ENCODE peak calls at places on chromosomes 7 and 10, in eight cellular contexts. O is M059J, V is osteocyte, H is RWPE1, A is thoracic aorta, L is SW 1271, B is HCEC 1CT, U is fibroblast of pulmonary artery. T is an unnamed sample.

GRCh38 chr7:156703209-156703608 is 62.6 kb downstream of the RNF32 start:
- DNase-seq in O (no peak), V (no peak), H (no peak), A (no peak), L (no peak), B (no peak), U (peak; percentile 12), T (no peak)

GRCh38 chr7:127409629-127410028 is 17.1 kb upstream of the ZNF800 start:
- DNase-seq in O (no peak), V (no peak), H (no peak), A (no peak), L (no peak), B (no peak), U (peak; percentile 8), T (no peak)

GRCh38 chr7:130814753-130815152 is 80.7 kb upstream of the KLF14 start:
- DNase-seq in O (peak; percentile 63), V (no peak), H (no peak), A (no peak), L (no peak), B (peak; percentile 38), U (peak; percentile 55), T (peak; percentile 66)

GRCh38 chr10:50993817-50994251 is 80.5 kb upstream of the PRKG1 start:
- DNase-seq in O (no peak), V (no peak), H (no peak), A (no peak), L (no peak), B (peak; percentile 89), U (peak; percentile 87), T (no peak)

GRCh38 chr10:51918921-51919325 is 219.5 kb upstream of the CSTF2T start:
- DNase-seq in O (no peak), V (no peak), H (no peak), A (no peak), L (no peak), B (no peak), U (no peak), T (no peak)

GRCh38 chr10:35916791-35917190 is 274.7 kb upstream of the FZD8 start:
- DNase-seq in O (peak; percentile 9), V (no peak), H (peak; percentile 15), A (no peak), L (no peak), B (peak; percentile 24), U (no peak), T (no peak)

GRCh38 chr10:80199828-80200227 is 5.5 kb downstream of the ANXA11 start:
- DNase-seq in O (no peak), V (no peak), H (no peak), A (no peak), L (no peak), B (peak; percentile 18), U (peak; percentile 97), T (no peak)

GRCh38 chr10:15719899-15720634 is at the start of gene ITGA8:
- DNase-seq in O (peak; percentile 9), V (no peak), H (no peak), A (no peak), L (no peak), B (peak; percentile 16), U (no peak), T (peak; percentile 15)

GRCh38 chr7:139687980-139688632 is 89.7 kb downstream of the HIPK2 start:
- DNase-seq in O (peak; percentile 67), V (no peak), H (peak; percentile 39), A (no peak), L (no peak), B (peak; percentile 64), U (peak; percentile 62), T (peak; percentile 51)

GRCh38 chr7:6705959-6706665 is 635 bp downstream of the ZNF12 start:
- DNase-seq in O (peak; percentile 43), V (no peak), H (peak; percentile 41), A (no peak), L (no peak), B (peak; percentile 50), U (peak; percentile 35), T (peak; percentile 60)

GRCh38 chr7:141975806-141976523 is 2.4 kb upstream of the TAS2R38 start:
- DNase-seq in O (peak; percentile 74), V (peak; percentile 90), H (peak; percentile 78), A (no peak), L (peak; percentile 28), B (peak; percentile 37), U (peak; percentile 29), T (peak; percentile 82)

GRCh38 chr10:86367339-86367951 is 850 bp upstream of the GRID1 start:
- DNase-seq in O (no peak), V (no peak), H (no peak), A (no peak), L (no peak), B (no peak), U (no peak), T (no peak)

GRCh38 chr7:157585113-157585861 is 248.5 kb downstream of the DNAJB6 start:
- DNase-seq in O (no peak), V (no peak), H (no peak), A (no peak), L (no peak), B (no peak), U (no peak), T (no peak)

GRCh38 chr7:494261-494687 is 25.4 kb downstream of the PDGFA start:
- DNase-seq in O (no peak), V (no peak), H (peak; percentile 73), A (no peak), L (no peak), B (no peak), U (no peak), T (peak; percentile 30)

GRCh38 chr7:94888995-94889523 is 18.3 kb upstream of the PPP1R9A start:
- DNase-seq in O (no peak), V (no peak), H (no peak), A (no peak), L (no peak), B (no peak), U (no peak), T (no peak)

GRCh38 chr7:78398576-78398975 is 600.0 kb downstream of the PHTF2 start:
- DNase-seq in O (no peak), V (no peak), H (no peak), A (no peak), L (no peak), B (no peak), U (no peak), T (no peak)

GRCh38 chr7:143892527-143893300 is 9.3 kb downstream of the TCAF1 start:
- DNase-seq in O (peak; percentile 35), V (no peak), H (no peak), A (no peak), L (no peak), B (peak; percentile 24), U (peak; percentile 43), T (peak; percentile 87)

T was measured in ACHN.